ENCODE peak calls at places on chromosome 5, in four cellular contexts. One of them, this sample, is unnamed.

GRCh38 chr5:35313296-35313695 is 83.0 kb upstream of the PRLR start:
- DNase-seq in GM12878: no peak
- DNase-seq in iPS-NIHi11: no peak
- DNase-seq in germinal center: no peak
- DNase-seq in this sample: no peak

GRCh38 chr5:131649160-131649559 is 14.1 kb upstream of the RAPGEF6 start:
- DNase-seq in GM12878: no peak
- DNase-seq in iPS-NIHi11: no peak
- DNase-seq in germinal center: no peak
- DNase-seq in this sample: no peak

GRCh38 chr5:150399158-150400019 is 13.3 kb downstream of the CD74 start:
- DNase-seq in GM12878: no peak
- DNase-seq in iPS-NIHi11: no peak
- DNase-seq in germinal center: peak
- DNase-seq in this sample: no peak

GRCh38 chr5:98372351-98372750 is 401.1 kb upstream of the RGMB start:
- DNase-seq in GM12878: no peak
- DNase-seq in iPS-NIHi11: no peak
- DNase-seq in germinal center: no peak
- DNase-seq in this sample: no peak

GRCh38 chr5:77418601-77419591 is 73.2 kb downstream of the WDR41 start:
- DNase-seq in GM12878: no peak
- DNase-seq in iPS-NIHi11: no peak
- DNase-seq in germinal center: no peak
- DNase-seq in this sample: no peak

GRCh38 chr5:175002128-175002527 is 277.7 kb downstream of the MSX2 start:
- DNase-seq in GM12878: no peak
- DNase-seq in iPS-NIHi11: no peak
- DNase-seq in germinal center: no peak
- DNase-seq in this sample: no peak

GRCh38 chr5:68193481-68194036 is 22.0 kb upstream of the PIK3R1 start:
- DNase-seq in GM12878: no peak
- DNase-seq in iPS-NIHi11: peak
- DNase-seq in germinal center: no peak
- DNase-seq in this sample: no peak

GRCh38 chr5:61910771-61911170 is 395.2 kb upstream of the KIF2A start:
- DNase-seq in GM12878: no peak
- DNase-seq in iPS-NIHi11: no peak
- DNase-seq in germinal center: no peak
- DNase-seq in this sample: no peak

GRCh38 chr5:154038241-154038603 is 488 bp downstream of the FAM114A2 start:
- DNase-seq in GM12878: no peak
- DNase-seq in iPS-NIHi11: peak
- DNase-seq in germinal center: peak
- DNase-seq in this sample: peak

GRCh38 chr5:80931423-80931822 is 28.7 kb upstream of the RASGRF2 start:
- DNase-seq in GM12878: no peak
- DNase-seq in iPS-NIHi11: no peak
- DNase-seq in germinal center: no peak
- DNase-seq in this sample: no peak

GRCh38 chr5:105508519-105508918 is 1945.9 kb upstream of the NUDT12 start:
- DNase-seq in GM12878: no peak
- DNase-seq in iPS-NIHi11: no peak
- DNase-seq in germinal center: no peak
- DNase-seq in this sample: peak

GRCh38 chr5:15008476-15008875 is 136.9 kb upstream of the ANKH start:
- DNase-seq in GM12878: no peak
- DNase-seq in iPS-NIHi11: peak
- DNase-seq in germinal center: no peak
- DNase-seq in this sample: peak

GRCh38 chr5:151002250-151002649 is 18.1 kb upstream of the GPX3 start:
- DNase-seq in GM12878: no peak
- DNase-seq in iPS-NIHi11: peak
- DNase-seq in germinal center: no peak
- DNase-seq in this sample: no peak

GRCh38 chr5:135010502-135011354 is 23.3 kb downstream of the PITX1 start:
- DNase-seq in GM12878: no peak
- DNase-seq in iPS-NIHi11: peak
- DNase-seq in germinal center: no peak
- DNase-seq in this sample: no peak